ENCODE peak calls at places on chromosomes 13 and 19, in ten cellular contexts. V, H, S, E, C, D, W, L, O and N are unnamed samples.

GRCh38 chr13:60139272-60139671 is 24.5 kb downstream of the DIAPH3 start:
- DNase-seq in V (no peak), H (no peak), S (no peak), E (no peak), C (no peak), D (no peak), W (no peak), L (no peak), O (no peak), N (no peak)

GRCh38 chr13:50226515-50227147 is 211.4 kb downstream of the KCNRG start:
- DNase-seq in V (no peak), H (no peak), S (no peak), E (no peak), C (no peak), D (no peak), W (no peak), L (no peak), O (no peak), N (no peak)

GRCh38 chr19:32397736-32398135 is 7.8 kb upstream of the DPY19L3 start:
- DNase-seq in V (no peak), H (no peak), S (no peak), E (no peak), C (no peak), D (no peak), W (no peak), L (peak; percentile 57), O (no peak), N (no peak)

GRCh38 chr19:408441-409005 is 424 bp downstream of the C2CD4C start:
- DNase-seq in V (peak; percentile 6), H (no peak), S (no peak), E (peak; percentile 74), C (no peak), D (peak; percentile 67), W (no peak), L (no peak), O (peak; percentile 60), N (peak; percentile 27)

GRCh38 chr13:71374471-71375041 is 492.4 kb downstream of the DACH1 start:
- DNase-seq in V (no peak), H (no peak), S (no peak), E (no peak), C (no peak), D (no peak), W (no peak), L (no peak), O (no peak), N (no peak)

GRCh38 chr19:35088514-35088913 is 27.1 kb upstream of the FXYD3 start:
- DNase-seq in V (no peak), H (no peak), S (no peak), E (no peak), C (no peak), D (no peak), W (peak; percentile 21), L (peak; percentile 63), O (no peak), N (no peak)

GRCh38 chr13:59834801-59835200 is 328.9 kb downstream of the DIAPH3 start:
- DNase-seq in V (no peak), H (no peak), S (no peak), E (no peak), C (no peak), D (no peak), W (no peak), L (no peak), O (no peak), N (no peak)

GRCh38 chr19:16625183-16625958 is 2.6 kb downstream of the MED26 start:
- DNase-seq in V (no peak), H (no peak), S (no peak), E (no peak), C (no peak), D (no peak), W (no peak), L (no peak), O (no peak), N (no peak)

GRCh38 chr13:99984463-99985242 is 3.1 kb downstream of the ZIC2 start:
- DNase-seq in V (no peak), H (no peak), S (no peak), E (no peak), C (no peak), D (peak; percentile 73), W (no peak), L (no peak), O (no peak), N (no peak)

GRCh38 chr19:3335431-3336350 is 30.7 kb upstream of the NFIC start:
- DNase-seq in V (no peak), H (no peak), S (peak; percentile 78), E (peak; percentile 57), C (peak; percentile 85), D (no peak), W (no peak), L (no peak), O (peak; percentile 74), N (no peak)

GRCh38 chr13:44237276-44237767 is 136.3 kb upstream of the SERP2 start:
- DNase-seq in V (peak; percentile 62), H (no peak), S (no peak), E (no peak), C (peak; percentile 92), D (no peak), W (no peak), L (peak; percentile 64), O (no peak), N (no peak)

GRCh38 chr19:48746738-48747575 is at the start of gene IZUMO1:
- DNase-seq in V (peak; percentile 33), H (peak; percentile 94), S (peak; percentile 82), E (no peak), C (peak; percentile 85), D (peak; percentile 95), W (peak; percentile 77), L (peak; percentile 66), O (peak; percentile 77), N (peak; percentile 74)

GRCh38 chr13:110363009-110363408 is 55.9 kb downstream of the COL4A2 start:
- DNase-seq in V (no peak), H (no peak), S (no peak), E (no peak), C (peak; percentile 81), D (peak; percentile 79), W (no peak), L (no peak), O (no peak), N (no peak)

GRCh38 chr19:10403137-10404021 is at the start of gene CDC37:
- DNase-seq in V (peak; percentile 95), H (peak; percentile 97), S (peak; percentile 98), E (peak; percentile 98), C (peak; percentile 97), D (peak; percentile 98), W (peak; percentile 98), L (peak; percentile 91), O (peak; percentile 99), N (peak; percentile 97)
- TF ChIP-seq CTCF in V (no peak), H (no peak), S (no peak), E (no peak), C (no peak), D (no peak), W (no peak), L (no peak), O (no peak), N (peak; percentile 30)

DNA sequence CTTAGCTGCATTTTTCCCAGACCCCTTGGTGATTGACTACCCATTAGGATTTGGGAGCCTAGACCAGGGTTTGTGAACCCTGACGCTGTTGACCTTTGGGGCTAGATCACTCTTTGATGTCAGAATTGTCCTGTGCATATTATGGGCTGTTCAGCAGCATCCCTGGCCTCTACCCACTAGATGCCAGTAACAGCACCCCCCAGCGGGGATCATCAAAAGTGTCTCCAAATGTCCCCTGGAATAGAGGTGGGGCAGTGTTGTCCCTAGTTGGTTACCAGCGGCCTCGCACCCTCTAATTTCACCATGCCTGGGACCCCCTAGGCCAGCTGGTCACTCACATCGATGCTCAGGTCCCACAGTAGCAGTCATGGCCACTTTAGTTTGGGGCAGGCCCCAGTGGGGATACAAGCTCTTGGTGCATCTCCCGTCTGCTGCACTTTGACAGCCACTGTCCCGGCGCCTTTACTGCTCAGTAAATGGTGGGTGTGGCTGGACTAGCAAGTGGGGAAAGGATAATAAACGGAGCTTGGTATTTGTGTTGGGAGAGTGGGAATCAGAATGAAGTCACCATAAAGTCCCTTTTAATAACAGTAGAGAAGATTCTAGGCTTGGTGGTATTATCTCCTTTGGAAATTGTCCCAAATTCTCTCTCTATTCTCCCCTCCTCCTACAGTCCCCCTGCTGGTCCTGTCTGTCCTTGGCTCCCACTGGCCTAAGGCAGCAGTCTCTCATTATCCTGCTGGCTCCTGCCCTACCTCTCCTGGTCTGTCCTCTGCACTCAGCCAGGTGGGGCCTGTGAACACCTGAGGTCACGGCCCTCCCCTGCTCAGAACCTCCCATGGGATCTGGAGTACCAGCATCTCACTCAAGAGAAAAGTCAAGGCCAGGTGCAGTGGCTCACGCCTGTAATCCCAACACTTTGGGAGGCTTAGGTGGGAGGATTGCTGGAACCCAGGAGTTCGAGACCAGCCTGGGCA is 80.6 kb downstream of the SIPA1L3 start:
- DNase-seq in V (no peak), H (peak; percentile 38), S (no peak), E (no peak), C (no peak), D (peak; percentile 88), W (peak; percentile 64), L (no peak), O (no peak), N (no peak)
- H3K27ac ChIP-seq in V (no peak overlapping the region), H (no peak overlapping the region), S (no peak overlapping the region), E (no peak overlapping the region), C (no peak overlapping the region), D (no peak overlapping the region), W (peak overlapping the region; percentile 88), L (no peak overlapping the region), O (no peak overlapping the region), N (no peak overlapping the region)

GRCh38 chr19:41691268-41691970 is 3.3 kb upstream of the CEACAM7 start:
- DNase-seq in V (no peak), H (peak; percentile 35), S (peak; percentile 44), E (no peak), C (peak; percentile 50), D (peak; percentile 87), W (no peak), L (no peak), O (no peak), N (no peak)
- TF ChIP-seq CTCF in V (no peak), H (peak; percentile 75), S (peak; percentile 69), E (peak; percentile 54), C (no peak), D (peak; percentile 65), W (peak; percentile 76), L (peak; percentile 65), O (peak; percentile 54), N (peak; percentile 42)

GRCh38 chr19:13782537-13782936 is 8.3 kb downstream of the C19orf53 start:
- DNase-seq in V (no peak), H (no peak), S (no peak), E (no peak), C (no peak), D (no peak), W (no peak), L (no peak), O (no peak), N (no peak)

GRCh38 chr19:13781547-13781946 is 7.3 kb downstream of the C19orf53 start:
- DNase-seq in V (peak; percentile 61), H (peak; percentile 76), S (no peak), E (no peak), C (peak; percentile 96), D (peak; percentile 87), W (no peak), L (no peak), O (no peak), N (peak; percentile 45)

GRCh38 chr19:13778398-13778797 is 4.1 kb downstream of the C19orf53 start:
- DNase-seq in V (no peak), H (no peak), S (no peak), E (no peak), C (no peak), D (no peak), W (no peak), L (no peak), O (no peak), N (no peak)

GRCh38 chr19:13774217-13775191 is at the start of gene C19orf53:
- DNase-seq in V (peak; percentile 80), H (peak; percentile 95), S (peak; percentile 91), E (peak; percentile 96), C (peak; percentile 93), D (peak; percentile 95), W (peak; percentile 90), L (peak; percentile 83), O (peak; percentile 87), N (peak; percentile 92)

GRCh38 chr19:13778847-13779246 is 4.6 kb downstream of the C19orf53 start:
- DNase-seq in V (no peak), H (no peak), S (no peak), E (no peak), C (no peak), D (no peak), W (no peak), L (no peak), O (no peak), N (no peak)
- H3K27ac ChIP-seq in V (no peak overlapping the region), H (no peak overlapping the region), S (no peak overlapping the region), E (no peak overlapping the region), C (no peak overlapping the region), D (no peak overlapping the region), W (no peak overlapping the region), L (no peak overlapping the region), O (no peak overlapping the region), N (no peak overlapping the region)